ENCODE peak calls at places on chromosomes 3 and 15, in five cellular contexts. E is NCI-H510A; W is type B pancreatic cell; H is activated CD4-positive, alpha-beta T cell treated with anti-CD3 and anti-CD28 coated beads for 24 hours; X is Ammon's horn. G is an unnamed sample.

GRCh38 chr3:114384558-114384903 is 90.7 kb downstream of the TIGIT start:
- DNase-seq in E (no peak), W (no peak), H (no peak), X (no peak), G (no peak)

GRCh38 chr3:69830147-69830546 is 90.9 kb downstream of the MITF start:
- DNase-seq in E (no peak), W (no peak), H (no peak), X (no peak), G (no peak)

GRCh38 chr3:42741796-42742195 is 31.3 kb downstream of the CCDC13 start:
- DNase-seq in E (no peak), W (no peak), H (no peak), X (no peak), G (no peak)

GRCh38 chr15:67127925-67128324 is 62.5 kb downstream of the SMAD3 start:
- DNase-seq in E (no peak), W (no peak), H (no peak), X (no peak), G (no peak)

GRCh38 chr15:31349233-31350141 is 22.9 kb downstream of the KLF13 start:
- DNase-seq in E (no peak), W (no peak), H (no peak), X (no peak), G (no peak)

GRCh38 chr3:32316976-32317375 is 74.7 kb upstream of the CMTM7 start:
- DNase-seq in E (no peak), W (no peak), H (no peak), X (no peak), G (no peak)

GRCh38 chr3:152255290-152255689 is 13.4 kb upstream of the MBNL1 start:
- DNase-seq in E (no peak), W (no peak), H (no peak), X (no peak), G (no peak)

GRCh38 chr3:69305011-69305410 is 80.9 kb downstream of the FRMD4B start:
- DNase-seq in E (no peak), W (no peak), H (no peak), X (no peak), G (no peak)

GRCh38 chr15:94582368-94582767 is 351.0 kb downstream of the MCTP2 start:
- DNase-seq in E (no peak), W (no peak), H (no peak), X (peak; percentile 37), G (no peak)

GRCh38 chr15:42619641-42620371 is 44.4 kb downstream of the STARD9 start:
- DNase-seq in E (no peak), W (peak; percentile 31), H (no peak), X (no peak), G (no peak)

GRCh38 chr3:110731148-110731547 is 340.5 kb upstream of the NECTIN3 start:
- DNase-seq in E (no peak), W (no peak), H (no peak), X (no peak), G (no peak)

GRCh38 chr3:71225951-71226564 is 357.5 kb downstream of the FOXP1 start:
- DNase-seq in E (no peak), W (no peak), H (no peak), X (no peak), G (no peak)

GRCh38 chr3:130354430-130354829 is 9.0 kb downstream of the COL6A5 start:
- DNase-seq in E (no peak), W (no peak), H (no peak), X (no peak), G (no peak)

GRCh38 chr3:78101363-78101762 is 1061.5 kb downstream of the ROBO2 start:
- DNase-seq in E (no peak), W (no peak), H (no peak), X (no peak), G (no peak)

GRCh38 chr15:88331291-88331690 is 74.8 kb upstream of the NTRK3 start:
- DNase-seq in E (no peak), W (peak; percentile 73), H (peak; percentile 10), X (peak; percentile 5), G (peak; percentile 3)

GRCh38 chr3:106341090-106341489 is 472.3 kb upstream of the CBLB start:
- DNase-seq in E (no peak), W (no peak), H (no peak), X (peak; percentile 7), G (peak; percentile 3)

GRCh38 chr3:65597225-65597951 is 441.3 kb downstream of the MAGI1 start:
- DNase-seq in E (peak; percentile 19), W (peak; percentile 74), H (no peak), X (peak; percentile 86), G (peak; percentile 90)

GRCh38 chr3:13526626-13526949 is 22.3 kb upstream of the FBLN2 start:
- DNase-seq in E (no peak), W (no peak), H (no peak), X (no peak), G (no peak)

GRCh38 chr15:81893182-81893833 is 152.5 kb downstream of the MEX3B start:
- DNase-seq in E (no peak), W (no peak), H (no peak), X (no peak), G (no peak)

GRCh38 chr3:71226565-71227281 is 356.8 kb downstream of the FOXP1 start:
- DNase-seq in E (no peak), W (no peak), H (peak; percentile 80), X (no peak), G (no peak)

GRCh38 chr3:197750863-197751737 is 1.4 kb downstream of the FYTTD1 start:
- DNase-seq in E (no peak), W (no peak), H (peak; percentile 13), X (peak; percentile 32), G (peak; percentile 18)

G was measured in putamen.